ENCODE peak calls at places on chromosomes 1 and 21, in nine cellular contexts. I, V, S, E, M, C, L, X and B are unnamed samples.
A peak's percentile ranks its signal among the peaks of the same experiment; 100 is the strongest.

GRCh38 chr1:187641907-187642306 is 813.2 kb downstream of the PLA2G4A start:
- DNase-seq in I (no peak), V (no peak), S (no peak), E (no peak), M (no peak), C (no peak), L (no peak), X (no peak), B (no peak)

GRCh38 chr1:174157157-174157806 is 2.0 kb upstream of the RABGAP1L start:
- DNase-seq in I (no peak), V (no peak), S (no peak), E (peak; percentile 15), M (no peak), C (no peak), L (no peak), X (no peak), B (no peak)

GRCh38 chr1:36516372-36517018 is 33.8 kb upstream of the CSF3R start:
- DNase-seq in I (peak; percentile 76), V (no peak), S (no peak), E (peak; percentile 14), M (peak; percentile 81), C (peak; percentile 37), L (peak; percentile 39), X (peak; percentile 21), B (no peak)

GRCh38 chr1:35558374-35559316 is 1.0 kb downstream of the NCDN start:
- DNase-seq in I (peak; percentile 52), V (no peak), S (no peak), E (no peak), M (no peak), C (no peak), L (no peak), X (no peak), B (no peak)

GRCh38 chr1:200733907-200734306 is 4.8 kb upstream of the CAMSAP2 start:
- DNase-seq in I (no peak), V (no peak), S (no peak), E (no peak), M (no peak), C (no peak), L (no peak), X (peak; percentile 44), B (no peak)

GRCh38 chr1:111602974-111603373 is 16.6 kb upstream of the RAP1A start:
- DNase-seq in I (peak; percentile 57), V (no peak), S (no peak), E (no peak), M (no peak), C (no peak), L (no peak), X (no peak), B (no peak)

GRCh38 chr21:25342811-25343210 is 264.5 kb downstream of the MRPL39 start:
- DNase-seq in I (no peak), V (no peak), S (no peak), E (no peak), M (no peak), C (no peak), L (no peak), X (peak; percentile 81), B (no peak)

GRCh38 chr1:204084247-204084772 is 11.4 kb downstream of the SOX13 start:
- DNase-seq in I (peak; percentile 55), V (no peak), S (no peak), E (no peak), M (peak; percentile 81), C (no peak), L (no peak), X (no peak), B (no peak)

GRCh38 chr1:78950801-78951200 is 55.7 kb downstream of the ADGRL4 start:
- DNase-seq in I (no peak), V (no peak), S (no peak), E (no peak), M (no peak), C (no peak), L (no peak), X (no peak), B (no peak)

GRCh38 chr1:8211620-8212442 is 106.1 kb upstream of the SLC45A1 start:
- DNase-seq in I (no peak), V (no peak), S (no peak), E (no peak), M (peak; percentile 79), C (peak; percentile 47), L (peak; percentile 96), X (peak; percentile 99), B (peak; percentile 95)

GRCh38 chr1:6603851-6604558 is 1.3 kb upstream of the KLHL21 start:
- DNase-seq in I (peak; percentile 91), V (peak; percentile 84), S (no peak), E (no peak), M (peak; percentile 81), C (peak; percentile 82), L (no peak), X (peak; percentile 87), B (no peak)
- H3K4me3 ChIP-seq in I (peak overlapping the region; percentile 57), V (peak overlapping the region; percentile 87), S (peak overlapping the region; percentile 95), E (peak overlapping the region; percentile 59), M (peak overlapping the region; percentile 92), C (peak overlapping the region; percentile 87), L (peak overlapping the region; percentile 96), X (peak overlapping the region; percentile 62), B (peak overlapping the region; percentile 57)

GRCh38 chr1:85421179-85421578 is 43.8 kb downstream of the DDAH1 start:
- DNase-seq in I (no peak), V (no peak), S (no peak), E (no peak), M (no peak), C (no peak), L (no peak), X (peak; percentile 26), B (no peak)

GRCh38 chr1:85417017-85417416 is 47.9 kb downstream of the DDAH1 start:
- DNase-seq in I (no peak), V (no peak), S (no peak), E (no peak), M (no peak), C (no peak), L (no peak), X (no peak), B (no peak)

GRCh38 chr1:85417876-85418275 is 47.1 kb downstream of the DDAH1 start:
- DNase-seq in I (no peak), V (no peak), S (no peak), E (no peak), M (no peak), C (no peak), L (no peak), X (no peak), B (no peak)

GRCh38 chr1:85420199-85420598 is 44.8 kb downstream of the DDAH1 start:
- DNase-seq in I (no peak), V (no peak), S (no peak), E (no peak), M (no peak), C (no peak), L (no peak), X (no peak), B (no peak)
- H3K9me3 ChIP-seq in I (no peaks in the 10 kb centered on the region), V (peaks cover 14% of the 10 kb centered on the region), S (peaks cover 3% of the 10 kb centered on the region), E (peaks cover 4% of the 10 kb centered on the region), M (peaks cover 9% of the 10 kb centered on the region), C (peaks cover 11% of the 10 kb centered on the region), L (no peaks in the 10 kb centered on the region), X (no peaks in the 10 kb centered on the region), B (peaks cover 5% of the 10 kb centered on the region)

GRCh38 chr1:24554714-24555113 is 1.2 kb upstream of the NCMAP start:
- DNase-seq in I (no peak), V (no peak), S (no peak), E (no peak), M (no peak), C (no peak), L (no peak), X (no peak), B (no peak)

GRCh38 chr1:24553931-24554330 is 2.0 kb upstream of the NCMAP start:
- DNase-seq in I (no peak), V (no peak), S (no peak), E (no peak), M (no peak), C (no peak), L (no peak), X (no peak), B (no peak)

GRCh38 chr1:24555591-24556413 is at the start of gene NCMAP:
- DNase-seq in I (peak; percentile 51), V (no peak), S (peak; percentile 27), E (peak; percentile 14), M (peak; percentile 82), C (no peak), L (peak; percentile 10), X (no peak), B (no peak)

GRCh38 chr1:24551290-24551859 is 4.5 kb upstream of the NCMAP start:
- DNase-seq in I (no peak), V (no peak), S (no peak), E (no peak), M (no peak), C (no peak), L (no peak), X (no peak), B (no peak)

DNA sequence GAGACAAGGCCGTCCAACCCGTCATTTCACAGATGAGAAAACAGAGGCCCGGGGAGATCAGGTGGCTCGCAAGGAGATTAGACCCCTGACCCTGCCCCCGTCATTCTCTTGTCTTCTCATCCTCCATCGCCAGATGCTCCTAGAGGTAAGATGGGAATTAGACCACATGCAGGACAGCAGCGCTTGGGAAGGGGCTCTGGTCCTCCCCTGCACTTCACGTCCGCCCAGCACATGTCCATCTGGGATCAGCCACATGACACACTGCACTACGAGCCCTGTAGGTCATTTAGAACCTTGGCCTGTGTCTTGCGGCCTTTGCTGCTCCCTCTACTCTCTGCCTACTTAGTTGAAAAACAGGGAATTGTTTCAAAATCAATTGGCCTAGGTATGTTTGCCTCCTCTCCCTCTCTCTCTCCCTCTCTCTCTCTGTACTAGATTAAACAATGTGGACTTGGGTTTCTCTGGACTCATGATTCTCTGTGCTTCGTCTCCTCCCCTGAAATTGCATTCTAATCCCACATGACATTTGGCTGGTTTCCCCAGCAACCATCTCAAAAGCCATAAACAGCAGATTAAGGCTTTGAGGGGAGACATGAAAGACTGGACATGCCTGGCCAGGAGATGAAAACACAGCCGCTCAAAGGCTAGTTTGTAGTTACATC is 3.8 kb upstream of the NCMAP start:
- DNase-seq in I (peak; percentile 40), V (no peak), S (no peak), E (no peak), M (no peak), C (no peak), L (no peak), X (peak; percentile 9), B (peak; percentile 10)
- H3K27ac ChIP-seq in I (no peak overlapping the region), V (no peak overlapping the region), S (no peak overlapping the region), E (no peak overlapping the region), M (no peak overlapping the region), C (no peak overlapping the region), L (no peak overlapping the region), X (no peak overlapping the region), B (no peak overlapping the region)

GRCh38 chr1:116766616-116767469 is 12.6 kb downstream of the CD2 start:
- DNase-seq in I (no peak), V (no peak), S (no peak), E (peak; percentile 55), M (no peak), C (no peak), L (no peak), X (no peak), B (no peak)
- H3K4me3 ChIP-seq in I (no peak overlapping the region), V (no peak overlapping the region), S (no peak overlapping the region), E (peak overlapping the region; percentile 19), M (no peak overlapping the region), C (no peak overlapping the region), L (no peak overlapping the region), X (no peak overlapping the region), B (no peak overlapping the region)

DNA sequence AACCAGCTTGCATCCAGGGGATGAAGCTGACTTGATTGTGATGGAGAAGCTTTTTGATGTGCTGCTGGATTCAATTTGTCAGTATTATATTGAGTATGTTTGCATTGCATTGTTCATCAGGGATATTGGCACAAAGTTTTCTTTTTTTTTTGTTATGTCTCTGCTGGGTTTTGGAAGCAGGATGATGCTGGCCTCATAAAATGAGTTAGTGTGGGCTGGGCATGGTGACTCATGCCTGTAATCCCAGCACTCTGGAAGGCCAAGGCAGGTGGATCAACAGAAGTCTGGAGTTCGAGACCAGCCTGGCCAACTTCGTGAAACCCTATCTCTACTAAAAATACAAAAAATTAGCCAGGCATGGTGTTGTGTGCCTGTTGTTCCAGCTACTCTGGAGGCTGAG is 8.6 kb downstream of the OR2L3 start:
- DNase-seq in I (no peak), V (no peak), S (no peak), E (no peak), M (no peak), C (no peak), L (no peak), X (no peak), B (no peak)
- H3K9me3 ChIP-seq in I (peaks cover 2% of the 10 kb centered on the region), V (no peaks in the 10 kb centered on the region), S (no peaks in the 10 kb centered on the region), E (no peaks in the 10 kb centered on the region), M (no peaks in the 10 kb centered on the region), C (peaks cover 3% of the 10 kb centered on the region), L (peaks cover 5% of the 10 kb centered on the region), X (peaks cover 7% of the 10 kb centered on the region), B (peaks cover 7% of the 10 kb centered on the region)